ENCODE peak calls at places on chromosomes 2 and 18, in six cellular contexts. W is keratinocyte, D is epithelial cell of esophagus, N is fibroblast of pulmonary artery, E is psoas muscle, R is cardiac fibroblast. A is an unnamed sample.

GRCh38 chr2:101418704-101419663 is 31.7 kb upstream of the CREG2 start:
- DNase-seq in W (no peak), D (peak), N (peak), E (no peak), R (peak), A (no peak)

GRCh38 chr18:41391616-41392610 is 563.1 kb upstream of the PIK3C3 start:
- DNase-seq in W (no peak), D (peak), N (peak), E (peak), R (peak), A (no peak)

GRCh38 chr2:157480182-157480961 is 36.5 kb upstream of the CYTIP start:
- DNase-seq in W (no peak), D (peak), N (peak), E (peak), R (peak), A (peak)

GRCh38 chr2:8090748-8091700 is 590.8 kb upstream of the ID2 start:
- DNase-seq in W (peak), D (peak), N (peak), E (peak), R (peak), A (peak)

GRCh38 chr2:233445152-233445830 is 91.0 kb downstream of the DGKD start:
- DNase-seq in W (no peak), D (no peak), N (no peak), E (peak), R (no peak), A (no peak)

GRCh38 chr2:174340400-174341300 is 5.9 kb downstream of the SP9 start:
- DNase-seq in W (no peak), D (no peak), N (no peak), E (peak), R (no peak), A (no peak)

GRCh38 chr2:241307055-241307454 is 8.4 kb downstream of the HDLBP start:
- DNase-seq in W (no peak), D (no peak), N (no peak), E (no peak), R (no peak), A (no peak)

GRCh38 chr2:74910245-74910644 is 48.2 kb upstream of the POLE4 start:
- DNase-seq in W (no peak), D (no peak), N (no peak), E (no peak), R (no peak), A (no peak)

GRCh38 chr2:113277474-113278072 is 1.1 kb downstream of the PAX8 start:
- DNase-seq in W (no peak), D (no peak), N (no peak), E (no peak), R (no peak), A (no peak)

GRCh38 chr2:234366891-234367290 is 130.0 kb downstream of the ARL4C start:
- DNase-seq in W (no peak), D (peak), N (peak), E (no peak), R (peak), A (no peak)

GRCh38 chr2:68987051-68987503 is 12.6 kb downstream of the GKN1 start:
- DNase-seq in W (no peak), D (no peak), N (no peak), E (peak), R (peak), A (no peak)

GRCh38 chr18:6624729-6625308 is 104.7 kb upstream of the ARHGAP28 start:
- DNase-seq in W (no peak), D (no peak), N (peak), E (no peak), R (peak), A (no peak)

GRCh38 chr2:2501454-2502108 is 170.5 kb upstream of the MYT1L start:
- DNase-seq in W (no peak), D (no peak), N (no peak), E (no peak), R (no peak), A (no peak)

GRCh38 chr18:68316636-68317035 is 398.3 kb downstream of the TMX3 start:
- DNase-seq in W (no peak), D (no peak), N (peak), E (no peak), R (peak), A (no peak)

GRCh38 chr2:9110893-9111569 is 95.6 kb upstream of the ASAP2 start:
- DNase-seq in W (no peak), D (peak), N (no peak), E (no peak), R (no peak), A (no peak)

GRCh38 chr18:75140296-75140695 is 68.6 kb downstream of the PTGR3 start:
- DNase-seq in W (no peak), D (no peak), N (no peak), E (no peak), R (no peak), A (no peak)

GRCh38 chr2:207632575-207633492 is 7.6 kb upstream of the METTL21A start:
- DNase-seq in W (no peak), D (peak), N (peak), E (no peak), R (peak), A (no peak)

GRCh38 chr2:240713928-240714746 is 22.5 kb downstream of the AQP12A start:
- DNase-seq in W (no peak), D (no peak), N (no peak), E (peak), R (no peak), A (no peak)

GRCh38 chr18:379665-380356 is 112.0 kb upstream of the THOC1 start:
- DNase-seq in W (no peak), D (no peak), N (peak), E (no peak), R (peak), A (no peak)

GRCh38 chr2:127810156-127810636 is 775 bp downstream of the WDR33 start:
- DNase-seq in W (no peak), D (peak), N (peak), E (no peak), R (peak), A (no peak)

GRCh38 chr2:167726788-167727187 is 520.6 kb downstream of the STK39 start:
- DNase-seq in W (no peak), D (no peak), N (no peak), E (no peak), R (no peak), A (no peak)

GRCh38 chr2:105546623-105546964 is 147.7 kb upstream of the FHL2 start:
- DNase-seq in W (no peak), D (peak), N (no peak), E (no peak), R (no peak), A (no peak)

GRCh38 chr2:46861916-46862315 is 53.7 kb downstream of the MCFD2 start:
- DNase-seq in W (no peak), D (no peak), N (no peak), E (no peak), R (no peak), A (no peak)

GRCh38 chr2:155310589-155310988 is 612.1 kb downstream of the KCNJ3 start:
- DNase-seq in W (no peak), D (peak), N (peak), E (no peak), R (peak), A (no peak)

GRCh38 chr2:132668986-132669853 is 785 bp downstream of the LYPD1 start:
- DNase-seq in W (no peak), D (no peak), N (peak), E (no peak), R (no peak), A (no peak)

GRCh38 chr2:178476477-178476876 is 1.9 kb downstream of the FKBP7 start:
- DNase-seq in W (no peak), D (no peak), N (no peak), E (no peak), R (no peak), A (no peak)

GRCh38 chr2:238169021-238169707 is 10.4 kb downstream of the ERFE start:
- DNase-seq in W (peak), D (peak), N (peak), E (peak), R (peak), A (peak)

GRCh38 chr2:219987830-219988229 is 360.4 kb downstream of the SLC4A3 start:
- DNase-seq in W (peak), D (peak), N (peak), E (no peak), R (peak), A (no peak)

GRCh38 chr2:239910404-239910803 is 114.7 kb downstream of the NDUFA10 start:
- DNase-seq in W (no peak), D (no peak), N (no peak), E (no peak), R (no peak), A (no peak)

GRCh38 chr2:81870119-81870518 is 1565.6 kb upstream of the LRRTM1 start:
- DNase-seq in W (no peak), D (no peak), N (no peak), E (no peak), R (no peak), A (no peak)

GRCh38 chr2:152445791-152446201 is 110.8 kb downstream of the FMNL2 start:
- DNase-seq in W (peak), D (peak), N (peak), E (no peak), R (peak), A (peak)

GRCh38 chr2:19769513-19769912 is 132.3 kb downstream of the TTC32 start:
- DNase-seq in W (no peak), D (peak), N (no peak), E (no peak), R (peak), A (no peak)
- TF ChIP-seq CTCF in W (peak), D (peak), N (peak), E (peak), R (peak), A (no peak)

GRCh38 chr2:61460168-61460567 is 10.7 kb downstream of the USP34 start:
- DNase-seq in W (no peak), D (peak), N (peak), E (no peak), R (peak), A (peak)
- H3K4me3 ChIP-seq in W (no peak), D (no peak), N (no peak), E (no peak), R (no peak), A (no peak)

DNA sequence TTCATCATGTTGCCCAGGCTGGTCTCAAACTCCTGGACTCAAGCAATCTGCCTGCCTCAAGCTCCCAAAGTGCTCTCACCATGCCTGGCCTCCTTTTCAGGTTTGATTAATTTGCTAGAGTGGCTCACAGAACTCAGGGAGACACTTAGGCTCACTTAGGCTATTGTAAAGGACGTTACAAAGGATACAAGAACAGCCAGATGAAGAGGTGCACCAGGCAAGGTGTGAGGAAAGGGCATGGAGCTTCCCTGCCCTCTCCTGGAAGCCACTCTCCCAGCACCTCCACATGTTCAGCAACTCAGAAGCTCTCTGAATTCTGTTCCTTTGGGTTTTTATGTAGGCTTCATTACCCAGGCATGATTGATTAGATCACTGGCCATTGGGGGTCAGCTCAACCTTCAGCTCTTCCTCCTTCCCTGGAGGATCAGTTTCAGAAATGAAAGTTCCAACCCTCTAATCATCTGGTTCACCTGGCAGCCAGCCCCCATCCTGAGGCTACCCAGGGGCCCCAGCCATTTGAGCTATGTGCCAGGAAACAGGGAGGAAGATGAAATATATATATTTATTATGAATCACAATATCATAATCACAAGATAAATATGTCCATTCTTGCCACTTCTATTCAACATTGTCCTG is 78.7 kb upstream of the RGPD5 start:
- DNase-seq in W (no peak), D (peak), N (peak), E (no peak), R (peak), A (no peak)
- TF ChIP-seq CTCF in W (peak), D (peak), N (peak), E (peak), R (peak), A (peak)

GRCh38 chr18:4107049-4107459 is 348.1 kb downstream of the DLGAP1 start:
- DNase-seq in W (no peak), D (peak), N (no peak), E (no peak), R (no peak), A (no peak)
- H3K4me3 ChIP-seq in W (no peak), D (no peak), N (no peak), E (peak), R (no peak), A (no peak)

GRCh38 chr2:216615298-216616082 is 17.7 kb upstream of the IGFBP2 start:
- DNase-seq in W (no peak), D (no peak), N (no peak), E (no peak), R (no peak), A (no peak)

GRCh38 chr2:216616083-216616678 is 17.0 kb upstream of the IGFBP2 start:
- DNase-seq in W (no peak), D (no peak), N (no peak), E (no peak), R (no peak), A (no peak)

GRCh38 chr2:216618785-216619184 is 14.4 kb upstream of the IGFBP2 start:
- DNase-seq in W (no peak), D (no peak), N (no peak), E (no peak), R (no peak), A (no peak)

GRCh38 chr2:216619411-216620393 is 13.5 kb upstream of the IGFBP2 start:
- DNase-seq in W (no peak), D (peak), N (peak), E (no peak), R (peak), A (peak)

DNA sequence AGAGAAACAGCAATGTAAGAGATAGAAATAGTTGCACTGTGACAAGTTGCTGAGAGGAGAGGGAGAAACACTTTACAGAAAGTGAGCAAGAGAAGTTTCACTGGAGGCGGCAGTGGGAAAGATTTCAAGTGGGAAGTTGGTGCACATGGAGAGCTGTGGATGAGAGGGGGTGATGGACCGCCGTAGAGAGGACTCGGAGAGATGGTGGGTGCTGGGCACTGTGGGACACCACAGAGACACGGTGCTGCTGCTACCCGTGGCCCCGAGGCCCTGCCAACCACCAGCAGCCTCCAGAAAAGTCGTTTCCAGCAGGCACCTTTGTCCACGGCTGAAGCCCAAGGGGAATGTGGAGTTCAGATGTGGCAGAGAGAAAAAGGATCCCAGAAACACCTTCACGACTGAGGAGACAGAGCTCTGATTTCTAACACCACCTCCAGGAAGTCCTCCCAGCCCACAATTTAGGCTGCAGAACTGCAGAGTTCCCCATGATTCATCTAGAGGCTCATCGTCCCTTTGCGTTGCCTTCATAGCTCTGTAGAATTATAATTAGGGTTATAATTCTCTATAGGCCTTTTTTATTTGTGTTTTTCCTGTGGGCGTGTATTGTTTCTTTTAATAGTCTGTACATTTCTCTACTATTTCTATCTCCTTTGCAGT is 15.9 kb upstream of the IGFBP2 start:
- DNase-seq in W (no peak), D (no peak), N (no peak), E (no peak), R (no peak), A (no peak)
- TF ChIP-seq CTCF in W (no peak), D (no peak), N (no peak), E (no peak), R (no peak), A (no peak)

A was measured in AG04449.